ENCODE peak calls at places on chromosomes 11 and 22, in ten cellular contexts. D is spleen, B is heart right ventricle, H is HCT116, L is sigmoid colon, S is neural progenitor cell, K is PC-3, V is IMR-90, P is endodermal cell, J is A549. O is an unnamed sample. For H3K4me1, the result is how much of the 10 kb centered on the place peaks cover.

GRCh38 chr22:19571995-19572394 is 47.8 kb upstream of the CLDN5 start:
- DNase-seq in L (no peak), J (no peak), K (peak), B (peak), S (no peak), V (no peak), H (no peak), P (no peak), D (no peak), O (no peak)

GRCh38 chr11:129090056-129090455 is 102.1 kb downstream of the ARHGAP32 start:
- DNase-seq in V (peak), J (no peak), L (no peak), S (no peak), P (no peak), H (no peak), K (peak), D (no peak), B (no peak), O (no peak)

GRCh38 chr11:17760102-17761029 is 25.8 kb downstream of the KCNC1 start:
- DNase-seq in H (peak), B (peak), K (peak), S (peak), L (no peak), V (peak), D (no peak), P (peak), J (peak), O (peak)

GRCh38 chr11:130449996-130450419 is 1.6 kb downstream of the ADAMTS15 start:
- DNase-seq in S (peak), J (no peak), B (peak), D (no peak), V (peak), H (no peak), K (no peak), P (peak), L (peak), O (peak)

GRCh38 chr11:93757924-93758865 is 16.7 kb downstream of the C11orf54 start:
- DNase-seq in V (no peak), L (no peak), B (no peak), S (no peak), D (no peak), K (no peak), J (no peak), P (no peak), H (no peak), O (no peak)

GRCh38 chr11:128417607-128418324 is 169.6 kb downstream of the ETS1 start:
- DNase-seq in J (no peak), B (peak), V (peak), L (no peak), H (no peak), K (peak), S (no peak), P (no peak), D (no peak), O (no peak)

GRCh38 chr22:47125603-47126002 is 363.2 kb downstream of the TBC1D22A start:
- DNase-seq in S (no peak), D (peak), V (no peak), L (no peak), K (no peak), B (no peak), P (peak), J (peak), H (peak), O (no peak)

GRCh38 chr22:21697021-21697771 is 31.4 kb downstream of the PPIL2 start:
- DNase-seq in S (no peak), D (no peak), J (no peak), L (no peak), H (no peak), K (no peak), B (no peak), V (no peak), P (peak), O (no peak)

GRCh38 chr11:96827164-96827563 is 437.4 kb downstream of the JRKL start:
- DNase-seq in H (no peak), J (peak), P (peak), K (peak), L (no peak), V (peak), D (no peak), B (no peak), S (peak), O (no peak)

GRCh38 chr11:17197431-17197898 is 10.3 kb downstream of the PIK3C2A start:
- DNase-seq in B (no peak), K (peak), S (no peak), V (peak), J (no peak), D (no peak), H (no peak), P (no peak), L (no peak), O (no peak)

DNA sequence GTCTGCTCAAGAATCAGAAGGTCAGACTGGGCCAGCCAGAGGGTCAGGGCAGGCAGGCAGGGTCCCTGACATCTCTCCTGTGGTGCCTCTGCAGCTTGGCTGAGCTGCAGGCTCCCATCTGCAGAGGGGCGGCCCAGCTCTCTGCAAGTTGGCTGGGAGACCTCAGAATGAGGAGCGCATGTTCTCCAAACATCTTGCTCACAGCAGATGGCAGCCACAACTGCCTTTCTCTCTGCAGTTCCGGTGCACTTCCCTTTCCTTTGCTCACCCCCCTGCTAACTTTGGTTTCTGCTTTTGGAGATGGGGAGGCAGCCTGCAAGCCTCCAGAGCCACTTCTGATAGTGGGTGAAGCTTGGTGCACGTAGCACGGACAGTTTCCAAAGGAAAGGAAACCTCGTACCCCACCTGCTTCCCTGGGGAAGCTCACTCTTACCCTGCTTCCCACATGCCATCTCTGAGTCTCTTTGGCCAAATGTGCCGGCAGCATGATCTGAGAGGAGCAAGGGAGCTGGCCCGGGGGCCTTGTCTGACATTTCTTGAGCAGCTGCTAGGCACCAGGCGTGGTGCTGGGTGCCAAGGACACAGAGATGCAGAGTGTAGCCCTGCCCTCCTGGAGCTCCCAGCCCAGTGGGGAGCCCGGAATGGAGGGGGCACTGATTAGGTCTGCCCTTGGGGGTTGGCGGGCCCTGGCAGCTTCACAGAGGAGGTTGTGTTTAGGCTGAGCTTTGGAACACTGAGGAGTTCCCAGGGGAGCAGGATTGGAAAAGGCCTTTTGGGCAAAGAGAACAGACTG is 18.2 kb downstream of the DAGLA start:
- DNase-seq in P (no peak), D (no peak), L (no peak), K (no peak), B (no peak), H (no peak), S (no peak), V (no peak), J (no peak), O (no peak)
- H3K27ac ChIP-seq in P (no peak), D (no peak), L (peak), K (peak), B (no peak), H (no peak), S (no peak), V (no peak), J (peak), O (no peak)

GRCh38 chr22:44723801-44724200 is 21.8 kb downstream of the PRR5 start:
- DNase-seq in S (no peak), V (peak), H (peak), D (no peak), P (no peak), L (no peak), J (peak), B (no peak), K (peak), O (no peak)
- H3K4me1 ChIP-seq in S (under half), V (under half), H (under half), D (under half), P (under half), L (under half), J (under half), B (under half), K (under half), O (under half)

GRCh38 chr11:131580466-131580865 is 210.1 kb downstream of the NTM start:
- DNase-seq in K (no peak), J (no peak), S (no peak), L (no peak), P (no peak), H (no peak), B (no peak), D (no peak), V (no peak), O (no peak)

GRCh38 chr11:131582021-131582531 is 211.7 kb downstream of the NTM start:
- DNase-seq in D (no peak), P (no peak), S (no peak), J (no peak), V (no peak), H (no peak), B (no peak), K (no peak), L (no peak), O (no peak)

GRCh38 chr11:131583823-131584222 is 213.4 kb downstream of the NTM start:
- DNase-seq in V (no peak), H (no peak), P (no peak), B (no peak), K (no peak), J (no peak), L (no peak), D (no peak), S (no peak), O (no peak)

GRCh38 chr11:131581006-131581405 is 210.6 kb downstream of the NTM start:
- DNase-seq in H (no peak), D (no peak), K (no peak), B (no peak), L (no peak), J (no peak), P (no peak), V (no peak), S (no peak), O (peak)

GRCh38 chr11:131579932-131580387 is 209.5 kb downstream of the NTM start:
- DNase-seq in D (no peak), V (peak), K (peak), S (peak), L (no peak), P (peak), J (peak), H (no peak), B (no peak), O (peak)
- TF ChIP-seq CTCF in D (no peak), V (peak), K (peak), S (peak), L (no peak), P (peak), J (no peak), H (peak), B (peak), O (peak)

GRCh38 chr22:45832959-45833580 is 143.9 kb downstream of the WNT7B start:
- DNase-seq in L (no peak), B (no peak), S (no peak), D (no peak), H (no peak), V (no peak), P (no peak), K (no peak), J (no peak), O (no peak)

GRCh38 chr22:45830531-45831245 is 146.3 kb downstream of the WNT7B start:
- DNase-seq in P (no peak), J (peak), V (peak), L (no peak), D (no peak), B (no peak), H (no peak), S (no peak), K (peak), O (no peak)

GRCh38 chr22:45831394-45831793 is 145.6 kb downstream of the WNT7B start:
- DNase-seq in D (no peak), S (no peak), H (peak), K (peak), B (no peak), J (peak), P (no peak), V (peak), L (no peak), O (no peak)

GRCh38 chr22:45833613-45834012 is 143.3 kb downstream of the WNT7B start:
- DNase-seq in V (no peak), S (no peak), P (no peak), H (no peak), D (no peak), L (no peak), J (no peak), B (no peak), K (no peak), O (no peak)

DNA sequence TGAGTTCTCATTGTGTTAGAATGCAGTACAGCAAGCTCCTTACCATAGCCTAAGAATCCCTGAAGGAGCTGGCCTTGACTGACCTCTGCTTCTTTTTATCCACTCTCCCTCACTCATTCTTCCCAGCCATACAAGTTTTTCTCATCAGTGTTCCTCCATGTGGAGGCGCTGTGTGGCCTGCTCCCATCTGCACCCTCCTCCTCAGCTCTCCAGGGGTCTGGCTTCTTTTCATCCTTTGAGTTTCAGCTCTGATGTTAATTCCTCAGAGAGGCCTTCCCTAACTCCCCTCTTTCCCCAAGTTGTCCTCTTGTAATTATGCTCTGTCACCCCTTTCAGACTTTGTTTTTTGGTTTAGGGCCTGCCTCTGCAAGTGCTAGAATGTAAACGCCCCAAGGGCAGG is 144.8 kb downstream of the WNT7B start:
- DNase-seq in B (no peak), K (no peak), V (no peak), H (no peak), L (no peak), P (peak), D (no peak), J (no peak), S (no peak), O (no peak)
- H3K27ac ChIP-seq in B (no peak), K (peak), V (no peak), H (no peak), L (no peak), P (no peak), D (no peak), J (peak), S (no peak), O (no peak)

GRCh38 chr11:34262601-34263081 is 95.2 kb downstream of the ABTB2 start:
- DNase-seq in V (no peak), K (no peak), L (no peak), D (no peak), H (no peak), S (no peak), P (no peak), J (no peak), B (no peak), O (no peak)
- H3K4me1 ChIP-seq in V (under half), K (under half), L (under half), D (under half), H (under half), S (under half), P (under half), J (half or more), B (half or more), O (under half)

DNA sequence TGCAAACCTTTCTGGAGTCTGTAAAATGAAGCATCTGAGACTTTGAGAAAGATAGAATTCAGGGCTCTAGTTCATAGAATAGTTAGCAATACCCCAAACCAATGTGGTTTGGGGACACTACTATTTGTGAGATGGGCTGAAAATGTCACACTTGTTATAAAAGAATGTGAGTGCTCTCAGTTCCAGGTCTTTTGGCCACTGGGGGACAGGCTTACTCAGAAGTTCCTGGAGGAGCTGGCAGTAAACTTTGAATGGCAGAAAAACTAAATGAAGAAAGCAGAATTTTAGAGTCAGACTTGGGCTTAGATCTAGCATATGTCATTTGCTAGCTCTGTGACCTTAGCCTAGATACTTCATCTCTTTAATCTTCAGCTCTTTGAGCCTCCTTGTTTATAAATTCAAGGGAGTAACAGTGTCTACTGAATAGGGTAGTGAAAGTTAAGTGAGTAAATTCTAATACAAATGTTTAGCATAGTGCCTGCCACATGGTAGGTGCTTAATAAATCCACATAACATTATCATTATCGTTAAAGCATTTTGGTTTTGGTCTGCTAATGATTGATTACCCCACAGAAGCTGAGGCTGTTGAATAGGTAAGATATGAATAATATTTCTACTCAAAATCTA is 3.7 kb downstream of the LYVE1 start:
- DNase-seq in P (no peak), J (no peak), D (no peak), V (no peak), K (peak), L (no peak), S (no peak), H (no peak), B (no peak), O (no peak)
- TF ChIP-seq CTCF in P (peak), J (peak), D (peak), V (peak), K (peak), L (no peak), S (peak), H (peak), B (peak), O (no peak)

DNA sequence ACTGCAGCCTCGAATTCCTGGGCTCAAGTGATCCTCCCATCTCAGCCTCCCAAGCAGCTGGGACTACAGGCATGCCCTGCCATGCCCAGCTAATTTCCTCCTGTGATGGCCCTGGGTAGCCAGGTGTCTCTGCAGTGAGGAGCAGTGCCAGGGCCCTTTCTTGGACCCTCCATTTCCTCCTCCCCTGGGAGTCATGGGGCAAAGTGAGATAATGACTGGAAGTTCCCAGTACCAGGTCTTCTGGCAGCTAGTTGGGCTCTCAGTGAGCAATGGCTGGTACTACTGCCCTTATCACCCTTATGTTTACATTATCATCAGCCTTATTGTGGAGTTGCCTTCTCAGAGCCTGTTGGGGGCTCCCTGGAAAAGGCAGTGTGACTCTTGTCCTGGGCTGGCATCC is 17.6 kb downstream of the DAGLA start:
- DNase-seq in S (no peak), H (no peak), B (no peak), L (no peak), K (no peak), P (no peak), V (no peak), D (no peak), J (no peak), O (no peak)
- H3K27ac ChIP-seq in S (no peak), H (no peak), B (no peak), L (peak), K (peak), P (no peak), V (no peak), D (no peak), J (peak), O (no peak)

GRCh38 chr11:74462631-74463030 is 4.7 kb downstream of the KCNE3 start:
- DNase-seq in B (no peak), S (no peak), V (no peak), P (peak), J (no peak), L (no peak), H (no peak), K (no peak), D (no peak), O (no peak)

GRCh38 chr11:74463216-74463615 is 4.1 kb downstream of the KCNE3 start:
- DNase-seq in D (no peak), V (no peak), S (no peak), L (no peak), H (no peak), J (no peak), P (peak), K (no peak), B (no peak), O (no peak)

GRCh38 chr11:74465291-74465708 is 2.0 kb downstream of the KCNE3 start:
- DNase-seq in D (no peak), J (peak), K (peak), P (no peak), S (no peak), B (no peak), L (no peak), H (no peak), V (no peak), O (no peak)

GRCh38 chr11:74466916-74467885 is at the start of gene KCNE3:
- DNase-seq in L (peak), B (peak), H (no peak), K (no peak), P (peak), D (peak), S (peak), V (no peak), J (no peak), O (peak)

GRCh38 chr11:74464746-74465145 is 2.6 kb downstream of the KCNE3 start:
- DNase-seq in L (no peak), S (no peak), J (no peak), H (no peak), K (no peak), P (no peak), D (no peak), B (no peak), V (no peak), O (no peak)
- H3K4me1 ChIP-seq in L (under half), S (under half), J (under half), H (under half), K (under half), P (under half), D (under half), B (under half), V (under half), O (under half)

GRCh38 chr22:23240639-23241389 is 60.5 kb downstream of the BCR start:
- DNase-seq in J (peak), S (peak), K (peak), L (no peak), P (peak), H (no peak), D (no peak), B (no peak), V (no peak), O (no peak)
- TF ChIP-seq CTCF in J (no peak), S (peak), K (peak), L (no peak), P (peak), H (peak), D (no peak), B (peak), V (peak), O (peak)

O was measured in thyroid gland.